ENCODE peak calls at places on chromosomes 16 and 17, in four cellular contexts. T is astrocyte, W is fibroblast of lung, V is mammary epithelial cell. C is an unnamed sample.

GRCh38 chr17:7484964-7485377 is 805 bp downstream of the POLR2A start:
- DNase-seq in W (no peak), T (no peak), V (no peak), C (no peak)

GRCh38 chr17:43020030-43020621 is 2.1 kb downstream of the VAT1 start:
- DNase-seq in V (no peak), W (no peak), T (no peak), C (no peak)

GRCh38 chr17:27236710-27237315 is 57.1 kb upstream of the WSB1 start:
- DNase-seq in V (peak), W (peak), T (peak), C (peak)

GRCh38 chr16:56288019-56288418 is 96.7 kb downstream of the GNAO1 start:
- DNase-seq in W (no peak), V (no peak), T (no peak), C (no peak)

GRCh38 chr16:85416267-85417109 is 196.6 kb upstream of the GSE1 start:
- DNase-seq in W (no peak), T (no peak), V (peak), C (peak)

GRCh38 chr16:57619606-57620315 is 8.7 kb upstream of the ADGRG1 start:
- DNase-seq in W (no peak), T (no peak), V (peak), C (no peak)

GRCh38 chr16:82344157-82344556 is 174.1 kb upstream of the MPHOSPH6 start:
- DNase-seq in W (no peak), T (no peak), V (no peak), C (peak)

GRCh38 chr16:8632675-8633182 is 11.2 kb downstream of the METTL22 start:
- DNase-seq in V (no peak), T (no peak), W (no peak), C (no peak)

GRCh38 chr17:67685351-67685750 is 32.4 kb upstream of the NOL11 start:
- DNase-seq in T (no peak), V (no peak), W (no peak), C (no peak)

GRCh38 chr16:57530104-57530522 is 6.3 kb downstream of the CCDC102A start:
- DNase-seq in W (peak), V (no peak), T (peak), C (peak)

GRCh38 chr16:3998793-3999478 is 117.3 kb downstream of the ADCY9 start:
- DNase-seq in T (peak), W (peak), V (no peak), C (peak)

GRCh38 chr16:2813661-2814288 is 3.3 kb upstream of the PRSS21 start:
- DNase-seq in V (no peak), T (no peak), W (no peak), C (no peak)

GRCh38 chr16:61792194-61792904 is 243.9 kb downstream of the CDH8 start:
- DNase-seq in V (peak), T (peak), W (peak), C (peak)

GRCh38 chr17:17902357-17902756 is 65.6 kb upstream of the SREBF1 start:
- DNase-seq in T (no peak), V (no peak), W (no peak), C (no peak)

GRCh38 chr17:68782829-68783228 is 172.4 kb downstream of the ABCA8 start:
- DNase-seq in W (no peak), T (no peak), V (no peak), C (peak)

GRCh38 chr16:1771072-1771863 is at the start of gene NME3:
- DNase-seq in V (peak), T (peak), W (peak), C (peak)

GRCh38 chr16:82983390-82983789 is 356.6 kb downstream of the CDH13 start:
- DNase-seq in W (no peak), V (no peak), T (no peak), C (no peak)

GRCh38 chr16:83899272-83899897 is 470 bp downstream of the MLYCD start:
- DNase-seq in W (peak), T (peak), V (peak), C (peak)

GRCh38 chr17:28643979-28644781 is 778 bp downstream of the BLTP2 start:
- DNase-seq in V (peak), T (peak), W (peak), C (peak)

GRCh38 chr16:90020838-90021382 is 1.7 kb upstream of the DBNDD1 start:
- DNase-seq in V (no peak), T (peak), W (peak), C (peak)

GRCh38 chr17:61799812-61800484 is 63.4 kb downstream of the BRIP1 start:
- DNase-seq in T (no peak), W (no peak), V (no peak), C (no peak)

GRCh38 chr16:14456793-14457481 is 173.1 kb downstream of the PARN start:
- DNase-seq in T (peak), V (no peak), W (peak), C (no peak)

GRCh38 chr17:34110315-34110714 is 144.8 kb upstream of the CCL2 start:
- DNase-seq in W (no peak), T (no peak), V (no peak), C (no peak)

GRCh38 chr17:68771867-68772515 is 170.8 kb upstream of the FAM20A start:
- DNase-seq in V (peak), W (peak), T (peak), C (peak)

GRCh38 chr17:44004077-44004760 is at the start of gene NAGS:
- DNase-seq in T (no peak), V (no peak), W (no peak), C (peak)

GRCh38 chr16:1335211-1335971 is 1.9 kb downstream of the BAIAP3 start:
- DNase-seq in V (no peak), T (no peak), W (no peak), C (no peak)

GRCh38 chr17:57935833-57936807 is 19.1 kb downstream of the CUEDC1 start:
- DNase-seq in W (peak), T (peak), V (no peak), C (peak)

GRCh38 chr17:48728232-48729231 is at the start of gene HOXB13:
- DNase-seq in V (no peak), W (no peak), T (no peak), C (peak)

GRCh38 chr16:82874251-82874650 is 247.5 kb downstream of the CDH13 start:
- DNase-seq in T (no peak), V (no peak), W (peak), C (no peak)

GRCh38 chr16:5222770-5223169 is 125.2 kb upstream of the EEF2KMT start:
- DNase-seq in W (no peak), V (no peak), T (no peak), C (no peak)

GRCh38 chr17:29112780-29113295 is 67.4 kb downstream of the MYO18A start:
- DNase-seq in W (peak), V (no peak), T (peak), C (peak)

GRCh38 chr17:8518858-8519257 is 83.2 kb downstream of the NDEL1 start:
- DNase-seq in W (no peak), T (no peak), V (no peak), C (no peak)

GRCh38 chr17:35127751-35128514 is 6.5 kb downstream of the FNDC8 start:
- DNase-seq in W (no peak), T (no peak), V (no peak), C (peak)

GRCh38 chr17:1259910-1260389 is 10.3 kb upstream of the BHLHA9 start:
- DNase-seq in T (no peak), W (no peak), V (no peak), C (peak)

GRCh38 chr17:66417300-66417719 is 114.9 kb downstream of the PRKCA start:
- DNase-seq in V (peak), W (no peak), T (no peak), C (no peak)

GRCh38 chr16:28092721-28093382 is 29.3 kb upstream of the GSG1L start:
- DNase-seq in V (peak), W (no peak), T (no peak), C (no peak)

GRCh38 chr17:57337390-57337789 is 81.1 kb downstream of the MSI2 start:
- DNase-seq in V (no peak), T (no peak), W (no peak), C (no peak)

GRCh38 chr17:30906101-30906911 is at the start of gene TEFM:
- DNase-seq in V (peak), T (peak), W (peak), C (peak)
- TF ChIP-seq EZH2 in V (no peak), T (no peak), W (no peak), C (no peak)

DNA sequence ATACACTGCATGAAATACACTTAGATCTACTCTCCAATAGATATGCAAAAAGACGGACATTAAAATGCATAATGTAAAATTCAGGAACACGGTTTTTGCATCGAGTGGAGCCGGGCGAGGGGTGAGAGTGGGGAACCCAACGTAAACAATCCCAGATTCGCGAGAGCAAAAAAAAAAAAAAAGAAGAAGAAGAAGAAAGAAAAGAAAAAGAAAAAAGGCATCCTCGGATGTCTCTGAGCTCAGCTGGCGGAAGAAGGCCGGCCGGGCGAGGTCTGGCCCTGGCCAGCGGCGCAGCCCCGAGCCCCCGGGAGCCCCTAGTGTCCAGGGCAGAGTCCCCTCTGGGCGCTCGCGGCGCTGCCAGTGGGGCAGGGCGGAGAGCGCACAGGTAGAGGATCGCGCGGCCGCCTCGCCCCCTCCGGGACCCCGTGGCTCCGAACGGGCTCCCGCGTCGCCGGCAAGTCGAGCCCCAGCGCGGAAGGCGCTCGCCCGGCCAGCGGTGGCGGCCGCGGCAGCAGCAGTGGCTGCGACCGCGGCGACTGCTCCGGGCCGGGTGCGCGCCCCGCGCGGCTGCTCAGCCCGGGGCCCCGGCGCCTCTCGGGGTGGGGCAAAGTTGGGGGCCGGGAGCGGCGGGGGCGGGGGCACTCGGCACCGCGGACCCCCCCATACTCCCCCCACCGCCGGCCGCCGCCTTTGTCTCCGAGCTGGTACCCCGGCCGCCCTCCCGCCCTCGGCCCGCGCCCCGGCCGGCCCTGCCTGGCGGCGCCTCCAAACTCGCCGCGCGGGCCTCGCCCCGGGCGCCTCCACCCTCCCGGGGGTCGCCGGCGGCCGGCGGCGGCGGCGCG is 9.7 kb upstream of the ZFHX3 start:
- DNase-seq in T (no peak), W (peak), V (peak), C (peak)
- TF ChIP-seq EZH2 in T (no peak), W (no peak), V (no peak), C (no peak)

GRCh38 chr16:88681084-88681680 is 5.1 kb downstream of the SNAI3 start:
- DNase-seq in V (peak), T (no peak), W (no peak), C (no peak)

GRCh38 chr16:88677721-88678120 is 8.6 kb downstream of the SNAI3 start:
- DNase-seq in W (no peak), V (no peak), T (no peak), C (no peak)

GRCh38 chr16:88676502-88677242 is 9.6 kb downstream of the SNAI3 start:
- DNase-seq in T (no peak), V (no peak), W (no peak), C (no peak)

GRCh38 chr16:88680554-88681083 is 5.7 kb downstream of the SNAI3 start:
- DNase-seq in T (no peak), W (no peak), V (no peak), C (no peak)

DNA sequence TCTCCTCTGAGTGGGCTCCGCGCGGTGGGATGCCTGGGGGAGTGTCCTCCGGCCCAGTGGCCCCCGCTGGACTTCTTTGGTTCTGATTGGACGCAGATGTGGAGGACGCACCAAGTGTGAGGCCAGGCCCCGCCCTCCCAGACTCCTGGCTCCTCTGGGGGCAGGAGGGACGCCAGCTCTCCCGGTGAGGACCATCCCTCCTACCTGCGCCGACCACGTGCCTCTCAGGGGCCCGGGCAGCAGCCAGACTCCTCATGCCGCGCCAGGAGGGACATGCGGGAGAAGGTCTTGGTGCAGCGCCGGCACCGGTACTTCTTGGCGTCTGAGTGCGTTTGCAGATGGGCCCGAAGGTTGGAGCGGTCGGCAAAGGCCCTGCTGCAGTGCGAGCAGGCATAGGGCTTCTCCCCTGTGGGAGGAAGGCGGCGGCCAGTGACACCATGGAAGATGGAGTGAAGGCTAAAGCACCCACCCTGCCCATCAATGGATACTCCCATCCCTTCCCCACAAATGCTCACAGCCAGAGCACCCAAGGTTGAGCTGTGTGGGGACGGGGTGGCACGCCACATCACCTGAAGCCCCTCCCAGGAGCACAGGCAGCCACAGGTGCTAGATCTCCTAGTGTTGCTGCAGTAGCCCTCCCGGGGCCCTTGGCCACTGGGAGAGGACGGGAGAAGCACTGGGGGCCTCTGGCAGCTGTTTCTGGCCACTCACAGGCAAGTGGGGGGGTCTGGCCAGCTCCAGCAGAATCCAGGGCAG is 7.9 kb downstream of the SNAI3 start:
- DNase-seq in V (no peak), W (no peak), T (no peak), C (no peak)
- TF ChIP-seq EZH2 in V (no peak), W (no peak), T (no peak), C (no peak)

DNA sequence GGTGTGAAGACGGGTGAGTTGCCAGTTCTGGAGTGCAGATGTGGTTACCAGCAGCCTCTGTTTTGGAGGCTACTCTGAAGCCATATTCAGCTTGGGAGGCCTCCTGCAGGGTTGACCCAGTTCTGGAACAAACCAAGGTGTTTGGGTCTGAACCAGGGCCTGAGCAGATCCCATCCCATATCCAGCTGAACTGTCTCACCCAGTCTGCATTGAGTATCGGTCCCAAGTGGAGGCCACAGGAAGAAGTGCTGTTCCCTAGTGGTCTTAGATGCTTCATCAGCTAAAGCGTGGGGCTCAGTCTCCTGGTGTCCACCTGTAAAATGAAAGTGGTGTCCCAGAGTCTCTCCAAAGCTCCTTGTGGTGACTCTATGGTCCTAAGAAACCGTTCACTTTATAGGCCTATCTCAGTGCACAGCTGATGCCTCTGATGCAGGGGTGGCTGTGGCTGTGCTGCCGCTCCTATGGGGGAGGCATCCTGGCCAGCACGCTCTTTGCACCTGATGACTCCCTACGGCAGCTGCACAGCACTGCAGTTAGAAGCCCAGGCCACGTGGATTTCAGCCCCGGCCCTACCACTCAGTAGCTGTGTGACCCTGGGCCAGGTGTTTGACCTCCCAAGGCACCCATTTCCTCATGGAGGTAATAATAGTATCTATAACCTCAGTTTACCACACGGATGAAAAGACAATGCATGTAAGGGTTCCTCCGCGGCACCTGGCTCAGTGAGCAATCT is 21.0 kb downstream of the CBX4 start:
- DNase-seq in V (no peak), T (no peak), W (no peak), C (no peak)
- TF ChIP-seq EZH2 in V (no peak), T (no peak), W (no peak), C (no peak)

C was measured in GM23248.